ENCODE peak calls at places on chromosomes 7 and 10, in nine cellular contexts. U, W, S, R, X, I, E, V and Y are unnamed samples.

GRCh38 chr10:78443900-78444571 is 410.4 kb downstream of the RPS24 start:
- DNase-seq in U (no peak), W (no peak), S (no peak), R (no peak), X (no peak), I (no peak), E (no peak), V (no peak), Y (no peak)

GRCh38 chr7:22295402-22296264 is 61.3 kb downstream of the RAPGEF5 start:
- DNase-seq in U (no peak), W (peak), S (peak), R (no peak), X (no peak), I (peak), E (no peak), V (no peak), Y (peak)

GRCh38 chr10:49071221-49071761 is 44.0 kb downstream of the VSTM4 start:
- DNase-seq in U (no peak), W (peak), S (peak), R (peak), X (peak), I (peak), E (no peak), V (no peak), Y (peak)

GRCh38 chr10:70352401-70353097 is 29.9 kb downstream of the LRRC20 start:
- DNase-seq in U (no peak), W (peak), S (peak), R (peak), X (peak), I (no peak), E (no peak), V (no peak), Y (peak)

GRCh38 chr10:115001506-115002381 is 63.7 kb downstream of the TRUB1 start:
- DNase-seq in U (peak), W (no peak), S (peak), R (no peak), X (peak), I (peak), E (no peak), V (no peak), Y (no peak)

GRCh38 chr7:95139922-95140321 is 184.4 kb downstream of the PON1 start:
- DNase-seq in U (no peak), W (no peak), S (no peak), R (no peak), X (no peak), I (no peak), E (no peak), V (no peak), Y (no peak)

GRCh38 chr7:80681272-80681885 is 42.9 kb downstream of the CD36 start:
- DNase-seq in U (no peak), W (peak), S (peak), R (no peak), X (peak), I (peak), E (no peak), V (no peak), Y (peak)

GRCh38 chr10:71213127-71213616 is 802 bp downstream of the UNC5B start:
- DNase-seq in U (peak), W (peak), S (peak), R (peak), X (peak), I (peak), E (no peak), V (peak), Y (peak)

GRCh38 chr10:31749981-31750850 is 178.4 kb downstream of the ARHGAP12 start:
- DNase-seq in U (no peak), W (no peak), S (no peak), R (peak), X (no peak), I (peak), E (no peak), V (no peak), Y (no peak)

GRCh38 chr7:75662579-75663301 is 76.0 kb downstream of the HIP1 start:
- DNase-seq in U (peak), W (no peak), S (no peak), R (peak), X (no peak), I (no peak), E (no peak), V (no peak), Y (no peak)

GRCh38 chr7:51452694-51453093 is 136.1 kb upstream of the COBL start:
- DNase-seq in U (no peak), W (no peak), S (no peak), R (no peak), X (no peak), I (no peak), E (no peak), V (no peak), Y (no peak)

GRCh38 chr10:70592186-70592735 is 10.3 kb downstream of the PRF1 start:
- DNase-seq in U (no peak), W (no peak), S (no peak), R (no peak), X (no peak), I (no peak), E (no peak), V (no peak), Y (no peak)

GRCh38 chr10:97024181-97025073 is 161.3 kb downstream of the SLIT1 start:
- DNase-seq in U (peak), W (peak), S (peak), R (no peak), X (peak), I (peak), E (no peak), V (no peak), Y (peak)

GRCh38 chr7:139661875-139662274 is 115.9 kb downstream of the HIPK2 start:
- DNase-seq in U (no peak), W (no peak), S (no peak), R (no peak), X (no peak), I (no peak), E (no peak), V (no peak), Y (no peak)

GRCh38 chr7:17946591-17946990 is 6.3 kb upstream of the SNX13 start:
- DNase-seq in U (peak), W (no peak), S (no peak), R (no peak), X (no peak), I (no peak), E (no peak), V (no peak), Y (no peak)

GRCh38 chr10:4725917-4726606 is 99.9 kb upstream of the AKR1E2 start:
- DNase-seq in U (no peak), W (peak), S (peak), R (no peak), X (peak), I (peak), E (no peak), V (no peak), Y (peak)

GRCh38 chr10:33365314-33365713 is 30.8 kb upstream of the NRP1 start:
- DNase-seq in U (no peak), W (no peak), S (peak), R (no peak), X (no peak), I (peak), E (no peak), V (no peak), Y (no peak)

GRCh38 chr7:152128741-152129461 is 103.4 kb downstream of the GALNT11 start:
- DNase-seq in U (no peak), W (no peak), S (no peak), R (no peak), X (no peak), I (no peak), E (no peak), V (no peak), Y (no peak)

GRCh38 chr7:28332031-28332430 is 80.3 kb upstream of the CREB5 start:
- DNase-seq in U (no peak), W (no peak), S (no peak), R (no peak), X (no peak), I (no peak), E (no peak), V (no peak), Y (no peak)

GRCh38 chr10:29876008-29876555 is 183.3 kb downstream of the JCAD start:
- DNase-seq in U (no peak), W (no peak), S (no peak), R (no peak), X (no peak), I (no peak), E (no peak), V (no peak), Y (no peak)

GRCh38 chr7:93843260-93843659 is 47.3 kb downstream of the TFPI2 start:
- DNase-seq in U (no peak), W (no peak), S (no peak), R (no peak), X (peak), I (peak), E (no peak), V (no peak), Y (no peak)

GRCh38 chr10:80694930-80695329 is 157.2 kb downstream of the SH2D4B start:
- DNase-seq in U (no peak), W (no peak), S (no peak), R (no peak), X (no peak), I (no peak), E (no peak), V (no peak), Y (no peak)
- H3K4me3 ChIP-seq in U (no peak), W (no peak), S (no peak), R (no peak), X (no peak), I (no peak), E (no peak), V (no peak), Y (no peak)

GRCh38 chr7:74031403-74032190 is 3.6 kb downstream of the ELN start:
- DNase-seq in U (no peak), W (no peak), S (no peak), R (no peak), X (no peak), I (no peak), E (no peak), V (peak), Y (no peak)
- H3K4me3 ChIP-seq in U (no peak), W (no peak), S (no peak), R (no peak), X (peak), I (peak), E (no peak), V (no peak), Y (no peak)

GRCh38 chr7:2830609-2831376 is 13.3 kb downstream of the GNA12 start:
- DNase-seq in U (no peak), W (no peak), S (peak), R (no peak), X (no peak), I (no peak), E (no peak), V (no peak), Y (no peak)

GRCh38 chr7:2834748-2835441 is 9.2 kb downstream of the GNA12 start:
- DNase-seq in U (no peak), W (no peak), S (no peak), R (no peak), X (no peak), I (no peak), E (no peak), V (no peak), Y (no peak)

GRCh38 chr7:2837476-2837875 is 6.6 kb downstream of the GNA12 start:
- DNase-seq in U (no peak), W (no peak), S (peak), R (no peak), X (no peak), I (no peak), E (no peak), V (no peak), Y (no peak)

GRCh38 chr7:2832441-2832840 is 11.7 kb downstream of the GNA12 start:
- DNase-seq in U (no peak), W (no peak), S (no peak), R (no peak), X (no peak), I (no peak), E (no peak), V (no peak), Y (no peak)

DNA sequence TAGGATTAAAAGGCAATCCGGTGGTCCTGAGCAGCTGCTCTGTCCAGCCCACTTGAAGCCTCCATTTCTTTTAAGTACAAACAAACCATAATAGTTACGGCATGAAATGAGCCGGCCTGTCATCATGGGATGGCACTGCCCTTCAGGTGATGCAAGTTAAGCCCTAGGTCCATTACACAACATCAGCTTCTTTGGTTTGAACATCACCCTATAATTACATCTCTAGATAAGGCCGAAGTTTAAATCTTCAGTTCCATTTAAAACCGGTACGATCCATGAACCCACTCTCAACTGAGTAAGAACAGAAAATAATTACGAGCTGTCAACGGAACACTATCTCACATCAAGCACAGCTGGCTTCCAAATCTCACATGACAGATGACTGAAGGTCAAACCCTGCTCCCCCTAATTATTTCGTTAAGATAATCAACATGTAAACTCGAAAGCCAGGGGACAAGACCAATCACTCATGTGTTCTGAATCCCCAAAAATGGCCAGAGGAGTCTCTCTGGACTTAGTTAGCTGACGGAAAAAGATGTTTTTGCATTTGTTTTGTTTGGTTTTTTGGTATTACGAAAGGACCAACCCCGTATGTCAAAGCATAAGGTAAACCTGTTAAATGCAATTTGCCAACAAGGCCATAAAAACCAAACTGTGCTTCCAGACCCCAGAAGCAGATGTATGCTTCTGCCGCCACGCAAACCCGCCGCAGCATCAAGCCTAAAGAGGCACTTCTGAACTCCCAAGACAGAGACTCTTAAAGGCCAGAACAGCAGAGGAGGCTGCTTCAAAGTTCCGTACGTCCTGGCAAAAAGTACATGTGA is 10.8 kb downstream of the GNA12 start:
- DNase-seq in U (no peak), W (no peak), S (no peak), R (no peak), X (no peak), I (no peak), E (no peak), V (no peak), Y (no peak)
- H3K4me3 ChIP-seq in U (no peak), W (no peak), S (no peak), R (no peak), X (no peak), I (no peak), E (no peak), V (no peak), Y (no peak)

GRCh38 chr10:66349076-66349475 is 576.8 kb upstream of the LRRTM3 start:
- DNase-seq in U (no peak), W (no peak), S (no peak), R (no peak), X (no peak), I (no peak), E (no peak), V (no peak), Y (no peak)
- H3K4me3 ChIP-seq in U (no peak), W (no peak), S (no peak), R (no peak), X (no peak), I (no peak), E (no peak), V (no peak), Y (no peak)

GRCh38 chr10:43322321-43322720 is 49.1 kb upstream of the FXYD4 start:
- DNase-seq in U (no peak), W (peak), S (no peak), R (peak), X (no peak), I (no peak), E (no peak), V (peak), Y (peak)
- H3K4me3 ChIP-seq in U (no peak), W (no peak), S (peak), R (peak), X (no peak), I (no peak), E (no peak), V (no peak), Y (no peak)

DNA sequence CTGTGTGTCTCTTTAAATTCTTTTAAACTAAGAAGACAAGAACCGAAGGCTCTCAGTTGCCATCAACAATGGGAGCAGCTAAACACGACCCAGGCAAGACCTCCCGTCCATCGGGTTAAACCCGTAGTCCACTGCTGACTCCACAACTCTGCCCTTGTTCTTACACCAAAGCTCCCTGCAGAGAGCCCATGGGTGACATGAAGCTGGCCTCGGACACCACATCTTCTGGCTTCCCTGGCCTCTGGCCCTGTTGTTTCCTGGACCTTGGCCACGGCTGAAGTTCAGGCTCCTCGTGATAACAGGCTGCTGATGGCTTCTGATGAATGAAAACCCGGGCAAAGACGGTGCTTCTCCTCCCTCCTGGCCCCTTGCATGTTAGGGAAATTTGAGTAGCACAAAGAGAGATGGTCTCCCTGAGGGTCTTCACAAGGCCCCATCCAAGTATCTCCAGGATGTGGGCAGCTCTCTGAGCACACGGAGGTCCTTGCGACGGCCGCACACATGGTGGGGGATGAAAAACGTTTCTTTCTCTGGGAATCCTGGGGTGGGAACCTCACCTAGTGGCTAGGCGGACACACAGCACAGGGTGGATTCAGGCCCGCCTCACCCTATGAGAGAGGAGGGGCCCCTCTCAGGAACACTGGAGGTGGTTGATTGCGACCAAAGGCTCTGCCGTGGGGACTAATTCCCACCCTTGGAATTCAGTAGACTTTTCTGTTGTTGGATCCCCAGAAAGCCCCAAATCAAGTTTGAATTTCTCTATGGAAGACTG is 271.1 kb downstream of the ADARB2 start:
- DNase-seq in U (no peak), W (no peak), S (no peak), R (no peak), X (no peak), I (no peak), E (no peak), V (peak), Y (no peak)
- H3K4me3 ChIP-seq in U (no peak), W (no peak), S (no peak), R (no peak), X (no peak), I (no peak), E (no peak), V (no peak), Y (no peak)

GRCh38 chr7:100929811-100930174 is 19.5 kb upstream of the MUC3A start:
- DNase-seq in U (no peak), W (no peak), S (no peak), R (no peak), X (no peak), I (no peak), E (no peak), V (no peak), Y (no peak)
- H3K4me3 ChIP-seq in U (no peak), W (no peak), S (no peak), R (no peak), X (no peak), I (no peak), E (no peak), V (no peak), Y (no peak)

GRCh38 chr10:80458263-80458625 is 4.1 kb downstream of the TSPAN14 start:
- DNase-seq in U (no peak), W (no peak), S (no peak), R (no peak), X (no peak), I (no peak), E (no peak), V (no peak), Y (no peak)
- H3K4me3 ChIP-seq in U (no peak), W (no peak), S (no peak), R (no peak), X (peak), I (no peak), E (peak), V (no peak), Y (no peak)